ENCODE peak calls at places on chromosome 4, in nine cellular contexts. O is cardiac muscle cell, D is pancreas, T is tibial artery, N is fibroblast of lung, G is SJSA1, P is suprapubic skin, F is thyroid gland, C is aorta. V is an unnamed sample. For H3K36me3 and H3K4me1, the result is how much of the 10 kb centered on the place peaks cover.

GRCh38 chr4:165814256-165815010 is 58.6 kb upstream of the TLL1 start:
- DNase-seq in O (peak), D (no peak), T (no peak), N (peak), G (no peak), P (no peak), F (no peak), C (no peak), V (no peak)

GRCh38 chr4:38034986-38035882 is 75.0 kb downstream of the PTTG2 start:
- DNase-seq in O (peak), D (no peak), T (no peak), N (peak), G (no peak), P (no peak), F (peak), C (no peak), V (no peak)

GRCh38 chr4:168095776-168096443 is 3.6 kb downstream of the ANXA10 start:
- DNase-seq in O (peak), D (no peak), T (no peak), N (no peak), G (no peak), P (no peak), F (no peak), C (no peak), V (no peak)

GRCh38 chr4:15489551-15489950 is 19.9 kb downstream of the CC2D2A start:
- DNase-seq in O (no peak), D (no peak), T (no peak), N (peak), G (no peak), P (no peak), F (no peak), C (no peak), V (no peak)

GRCh38 chr4:182478475-182478874 is 235.3 kb downstream of the TENM3 start:
- DNase-seq in O (peak), D (no peak), T (no peak), N (peak), G (no peak), P (no peak), F (no peak), C (no peak), V (no peak)

GRCh38 chr4:156820931-156821330 is 150.7 kb downstream of the PDGFC start:
- DNase-seq in O (peak), D (no peak), T (no peak), N (peak), G (no peak), P (no peak), F (no peak), C (no peak), V (no peak)

GRCh38 chr4:174505892-174506291 is 16.4 kb downstream of the HPGD start:
- DNase-seq in O (no peak), D (no peak), T (no peak), N (no peak), G (no peak), P (no peak), F (no peak), C (no peak), V (no peak)

GRCh38 chr4:169070895-169071218 is 60.8 kb upstream of the CBR4 start:
- DNase-seq in O (peak), D (no peak), T (no peak), N (no peak), G (no peak), P (no peak), F (no peak), C (no peak), V (no peak)

GRCh38 chr4:98166025-98166730 is 22.9 kb upstream of the STPG2 start:
- DNase-seq in O (peak), D (peak), T (no peak), N (no peak), G (no peak), P (no peak), F (peak), C (peak), V (peak)

GRCh38 chr4:43837171-43837570 is 611.4 kb downstream of the KCTD8 start:
- DNase-seq in O (no peak), D (no peak), T (no peak), N (no peak), G (no peak), P (no peak), F (no peak), C (no peak), V (no peak)

DNA sequence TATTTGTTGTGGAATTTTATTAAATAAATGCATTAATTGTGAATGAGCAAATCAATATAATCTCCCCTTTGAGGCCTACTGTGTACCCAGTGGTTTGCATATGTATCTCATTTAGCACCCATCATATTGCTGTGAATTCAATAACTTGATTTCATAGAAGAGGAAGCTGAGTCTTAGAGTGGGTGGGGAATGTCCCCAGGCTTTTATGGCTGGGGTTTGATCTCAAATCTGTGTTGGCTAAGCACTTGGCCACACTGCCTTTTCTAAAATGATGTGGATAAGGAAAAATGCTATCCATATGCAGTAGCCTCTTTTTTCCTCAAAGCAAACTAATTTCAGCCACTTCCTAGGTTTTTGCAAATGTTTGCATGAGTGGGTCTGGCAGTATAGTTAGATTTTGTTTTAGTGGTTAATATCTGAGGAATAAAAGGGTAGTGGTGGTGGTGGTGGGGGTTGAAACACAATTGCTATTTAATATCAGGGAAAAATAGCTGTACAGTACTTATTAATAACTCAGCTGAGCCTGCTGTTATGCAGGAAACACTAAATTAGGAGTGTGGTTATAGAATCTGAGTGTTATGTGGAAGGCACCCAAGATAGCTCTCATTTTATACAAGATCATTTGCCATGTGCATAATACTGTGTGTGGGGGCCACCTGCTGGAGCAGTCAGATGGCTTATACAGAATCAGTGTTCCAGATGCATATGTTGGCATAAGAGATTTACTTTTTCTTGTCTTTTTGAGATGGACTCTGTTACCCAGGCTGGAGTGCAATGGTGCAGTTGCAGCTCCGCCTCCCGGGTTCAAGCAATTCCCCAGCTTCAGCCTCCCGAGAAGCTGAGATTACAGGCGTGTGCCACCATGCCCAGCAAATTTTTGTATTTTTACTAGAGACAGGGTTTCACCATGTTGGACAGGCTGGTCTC is 108.0 kb downstream of the TMEM131L start:
- DNase-seq in O (peak), D (no peak), T (peak), N (peak), G (peak), P (no peak), F (peak), C (peak), V (peak)
- H3K36me3 ChIP-seq in O (under half), D (under half), T (under half), N (under half), G (under half), P (under half), F (under half), C (under half), V (under half)

GRCh38 chr4:137660211-137660610 is 127.9 kb upstream of the PCDH18 start:
- DNase-seq in O (no peak), D (no peak), T (no peak), N (peak), G (no peak), P (no peak), F (no peak), C (no peak), V (no peak)

GRCh38 chr4:137664055-137664405 is 131.7 kb upstream of the PCDH18 start:
- DNase-seq in O (peak), D (no peak), T (no peak), N (peak), G (peak), P (no peak), F (no peak), C (no peak), V (no peak)

GRCh38 chr4:137664416-137664815 is 132.1 kb upstream of the PCDH18 start:
- DNase-seq in O (peak), D (no peak), T (no peak), N (no peak), G (no peak), P (no peak), F (no peak), C (no peak), V (no peak)

GRCh38 chr4:137659431-137659830 is 127.1 kb upstream of the PCDH18 start:
- DNase-seq in O (no peak), D (no peak), T (no peak), N (peak), G (no peak), P (no peak), F (no peak), C (no peak), V (no peak)

DNA sequence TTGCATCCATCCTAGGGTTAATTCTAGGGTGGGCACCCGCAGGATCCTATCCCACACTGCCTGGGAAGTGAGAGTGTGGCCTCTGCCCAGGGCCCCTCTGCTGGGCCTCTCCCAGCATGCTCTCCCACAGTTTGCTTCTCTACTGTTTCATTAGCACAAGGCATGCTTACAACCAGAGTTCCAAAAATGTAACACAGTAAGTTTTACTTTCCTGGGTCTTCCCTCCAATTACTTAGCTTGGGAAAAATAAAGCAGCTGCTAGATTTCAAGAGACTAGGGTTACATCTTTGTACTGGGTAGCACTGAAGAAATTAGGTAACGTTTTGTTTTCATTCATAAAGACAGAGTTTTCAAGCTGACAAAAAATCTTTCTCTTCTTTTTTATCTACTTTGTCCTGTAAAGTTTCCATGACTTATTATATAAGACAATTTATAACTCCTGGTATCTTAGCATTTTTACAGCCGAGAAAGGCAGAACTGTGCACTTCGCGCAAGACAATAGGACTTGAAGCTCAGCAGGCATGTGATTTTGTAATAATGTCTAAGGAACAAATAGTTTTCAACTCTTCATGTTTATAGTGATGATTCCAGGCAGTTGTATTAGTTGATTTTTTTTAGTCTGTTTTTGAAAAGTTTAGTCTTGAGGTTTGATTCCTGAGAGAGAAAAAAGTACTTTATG is 131.2 kb upstream of the PCDH18 start:
- DNase-seq in O (peak), D (no peak), T (no peak), N (peak), G (no peak), P (no peak), F (no peak), C (no peak), V (no peak)
- H3K27ac ChIP-seq in O (no peak), D (no peak), T (peak), N (no peak), G (peak), P (no peak), F (no peak), C (no peak), V (peak)

GRCh38 chr4:113674733-113675132 is 86.8 kb downstream of the CAMK2D start:
- DNase-seq in O (no peak), D (no peak), T (no peak), N (no peak), G (no peak), P (no peak), F (no peak), C (no peak), V (no peak)
- H3K4me1 ChIP-seq in O (under half), D (under half), T (half or more), N (under half), G (under half), P (under half), F (under half), C (under half), V (half or more)

GRCh38 chr4:48173055-48173991 is 39.3 kb upstream of the TXK start:
- DNase-seq in O (peak), D (no peak), T (no peak), N (peak), G (peak), P (no peak), F (no peak), C (no peak), V (no peak)

GRCh38 chr4:48167538-48168263 is 33.7 kb upstream of the TXK start:
- DNase-seq in O (peak), D (no peak), T (no peak), N (no peak), G (no peak), P (no peak), F (no peak), C (no peak), V (no peak)

GRCh38 chr4:48175328-48175727 is 41.3 kb upstream of the TXK start:
- DNase-seq in O (no peak), D (no peak), T (no peak), N (no peak), G (no peak), P (no peak), F (no peak), C (no peak), V (no peak)

DNA sequence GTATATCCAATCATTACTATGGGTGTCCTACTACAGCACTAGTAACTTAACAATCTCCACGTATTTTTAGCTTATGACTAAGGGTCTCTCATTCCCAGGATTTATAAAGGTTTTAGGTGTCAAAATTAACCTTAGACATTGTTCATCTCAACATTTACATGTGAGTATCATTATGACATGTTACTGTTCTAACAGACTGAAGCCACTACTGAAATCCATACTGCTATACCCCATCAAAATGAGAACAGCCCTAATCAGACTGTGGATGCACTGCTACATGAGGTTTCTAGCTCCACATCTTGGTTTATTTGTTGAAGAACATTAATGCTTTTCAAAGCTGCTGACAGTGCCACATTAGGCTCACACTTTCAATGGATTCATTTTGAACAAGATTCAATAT is 35.6 kb upstream of the TXK start:
- DNase-seq in O (no peak), D (no peak), T (no peak), N (no peak), G (no peak), P (no peak), F (no peak), C (no peak), V (no peak)
- H3K36me3 ChIP-seq in O (under half), D (under half), T (under half), N (under half), G (under half), P (under half), F (under half), C (under half), V (under half)

GRCh38 chr4:101210331-101210730 is 137.0 kb downstream of the PPP3CA start:
- DNase-seq in O (no peak), D (no peak), T (no peak), N (no peak), G (no peak), P (no peak), F (no peak), C (no peak), V (no peak)

GRCh38 chr4:101201421-101201820 is 145.9 kb downstream of the PPP3CA start:
- DNase-seq in O (no peak), D (no peak), T (no peak), N (peak), G (no peak), P (no peak), F (no peak), C (no peak), V (no peak)

GRCh38 chr4:101211146-101211553 is 136.2 kb downstream of the PPP3CA start:
- DNase-seq in O (no peak), D (no peak), T (no peak), N (peak), G (no peak), P (no peak), F (no peak), C (no peak), V (no peak)

GRCh38 chr4:101208171-101208570 is 139.2 kb downstream of the PPP3CA start:
- DNase-seq in O (no peak), D (no peak), T (no peak), N (no peak), G (no peak), P (no peak), F (no peak), C (no peak), V (no peak)

GRCh38 chr4:101205878-101206277 is 141.4 kb downstream of the PPP3CA start:
- DNase-seq in O (peak), D (no peak), T (no peak), N (peak), G (no peak), P (no peak), F (no peak), C (no peak), V (no peak)
- H3K27ac ChIP-seq in O (no peak), D (no peak), T (no peak), N (no peak), G (no peak), P (no peak), F (no peak), C (no peak), V (no peak)

GRCh38 chr4:8534129-8534528 is 46.1 kb upstream of the GPR78 start:
- DNase-seq in O (peak), D (peak), T (no peak), N (peak), G (no peak), P (no peak), F (peak), C (no peak), V (no peak)
- H3K4me1 ChIP-seq in O (under half), D (under half), T (under half), N (under half), G (under half), P (under half), F (half or more), C (under half), V (under half)

GRCh38 chr4:184151988-184152485 is 65.6 kb downstream of the ENPP6 start:
- DNase-seq in O (no peak), D (no peak), T (no peak), N (no peak), G (no peak), P (no peak), F (no peak), C (no peak), V (no peak)

GRCh38 chr4:184146951-184147350 is 70.7 kb downstream of the ENPP6 start:
- DNase-seq in O (no peak), D (no peak), T (no peak), N (no peak), G (no peak), P (no peak), F (no peak), C (no peak), V (no peak)

GRCh38 chr4:184148871-184149637 is 68.6 kb downstream of the ENPP6 start:
- DNase-seq in O (peak), D (no peak), T (no peak), N (peak), G (no peak), P (no peak), F (no peak), C (no peak), V (no peak)

GRCh38 chr4:184147858-184148799 is 69.5 kb downstream of the ENPP6 start:
- DNase-seq in O (peak), D (no peak), T (no peak), N (peak), G (no peak), P (no peak), F (no peak), C (no peak), V (no peak)

GRCh38 chr4:184150102-184150839 is 67.4 kb downstream of the ENPP6 start:
- DNase-seq in O (no peak), D (no peak), T (no peak), N (no peak), G (no peak), P (no peak), F (no peak), C (no peak), V (no peak)
- H3K36me3 ChIP-seq in O (under half), D (under half), T (under half), N (under half), G (under half), P (under half), F (under half), C (under half), V (under half)

DNA sequence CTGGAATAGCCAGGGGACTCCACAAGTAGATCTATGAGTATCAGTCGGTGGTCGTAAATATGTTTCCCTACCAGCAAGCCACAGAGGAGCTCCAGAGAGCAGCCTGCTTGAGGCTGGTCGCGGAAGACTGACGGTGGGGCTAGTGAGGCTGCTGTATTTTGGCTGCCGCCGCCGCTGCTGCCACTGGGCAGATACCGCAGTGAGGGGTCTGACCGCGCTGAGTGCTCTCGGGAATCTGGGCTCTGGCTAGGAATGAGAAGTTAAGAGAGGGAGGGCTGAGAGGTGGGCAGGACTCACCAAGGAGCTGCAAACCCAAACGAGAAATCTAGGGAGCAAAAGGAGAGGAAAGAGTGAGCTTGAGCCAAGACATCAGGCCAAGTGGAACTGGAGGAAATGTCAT is at the start of gene EXOC1L:
- DNase-seq in O (peak), D (no peak), T (no peak), N (peak), G (no peak), P (no peak), F (peak), C (no peak), V (peak)
- H3K27ac ChIP-seq in O (no peak), D (no peak), T (no peak), N (no peak), G (no peak), P (no peak), F (no peak), C (no peak), V (no peak)

GRCh38 chr4:1451752-1452122 is 45.5 kb upstream of the NKX1-1 start:
- DNase-seq in O (no peak), D (no peak), T (no peak), N (no peak), G (no peak), P (peak), F (no peak), C (no peak), V (no peak)

GRCh38 chr4:1449475-1449832 is 43.2 kb upstream of the NKX1-1 start:
- DNase-seq in O (no peak), D (no peak), T (peak), N (no peak), G (no peak), P (no peak), F (no peak), C (no peak), V (no peak)

GRCh38 chr4:1452431-1453051 is 46.3 kb upstream of the NKX1-1 start:
- DNase-seq in O (no peak), D (no peak), T (no peak), N (no peak), G (no peak), P (no peak), F (no peak), C (no peak), V (no peak)

GRCh38 chr4:1449833-1450741 is 43.8 kb upstream of the NKX1-1 start:
- DNase-seq in O (no peak), D (no peak), T (peak), N (no peak), G (no peak), P (no peak), F (no peak), C (no peak), V (no peak)

GRCh38 chr4:1451106-1451751 is 45.0 kb upstream of the NKX1-1 start:
- DNase-seq in O (no peak), D (no peak), T (peak), N (no peak), G (no peak), P (peak), F (no peak), C (no peak), V (no peak)
- H3K4me1 ChIP-seq in O (under half), D (under half), T (under half), N (under half), G (under half), P (under half), F (under half), C (under half), V (under half)

V was measured in left ventricle myocardium inferior.